ENCODE peak calls at places on chromosomes 12 and 14, in seven cellular contexts. One of them, this sample, is unnamed.
A peak's percentile ranks its signal among the peaks of the same experiment; 100 is the strongest.

GRCh38 chr14:100591453-100592371 is 4.5 kb upstream of the BEGAIN start:
- DNase-seq in trophoblast cell: no peak
- DNase-seq in SJSA1: no peak
- DNase-seq in PC-3: no peak
- DNase-seq in pancreas: no peak
- DNase-seq in cardiac muscle cell: no peak
- DNase-seq in suprapubic skin: no peak
- DNase-seq in this sample: no peak

GRCh38 chr12:53096761-53097160 is 706 bp upstream of the IGFBP6 start:
- DNase-seq in trophoblast cell: no peak
- DNase-seq in SJSA1: no peak
- DNase-seq in PC-3: no peak
- DNase-seq in pancreas: no peak
- DNase-seq in cardiac muscle cell: no peak
- DNase-seq in suprapubic skin: peak; percentile 57
- DNase-seq in this sample: no peak

GRCh38 chr12:25236190-25236589 is 14.5 kb downstream of the KRAS start:
- DNase-seq in trophoblast cell: no peak
- DNase-seq in SJSA1: no peak
- DNase-seq in PC-3: no peak
- DNase-seq in pancreas: no peak
- DNase-seq in cardiac muscle cell: no peak
- DNase-seq in suprapubic skin: no peak
- DNase-seq in this sample: no peak

GRCh38 chr12:15910864-15911696 is at the start of gene DERA:
- DNase-seq in trophoblast cell: peak; percentile 74
- DNase-seq in SJSA1: peak; percentile 78
- DNase-seq in PC-3: peak; percentile 78
- DNase-seq in pancreas: peak; percentile 85
- DNase-seq in cardiac muscle cell: peak; percentile 87
- DNase-seq in suprapubic skin: peak; percentile 86
- DNase-seq in this sample: peak; percentile 94

GRCh38 chr12:50581226-50582184 is 76.7 kb downstream of the DIP2B start:
- DNase-seq in trophoblast cell: peak; percentile 76
- DNase-seq in SJSA1: peak; percentile 58
- DNase-seq in PC-3: peak; percentile 84
- DNase-seq in pancreas: no peak
- DNase-seq in cardiac muscle cell: no peak
- DNase-seq in suprapubic skin: no peak
- DNase-seq in this sample: no peak

GRCh38 chr12:72346331-72346944 is 74.3 kb downstream of the TRHDE start:
- DNase-seq in trophoblast cell: peak; percentile 12
- DNase-seq in SJSA1: peak; percentile 60
- DNase-seq in PC-3: peak; percentile 93
- DNase-seq in pancreas: peak; percentile 83
- DNase-seq in cardiac muscle cell: peak; percentile 87
- DNase-seq in suprapubic skin: no peak
- DNase-seq in this sample: peak; percentile 75

GRCh38 chr14:72608391-72609204 is 285.3 kb downstream of the DPF3 start:
- DNase-seq in trophoblast cell: peak; percentile 55
- DNase-seq in SJSA1: peak; percentile 85
- DNase-seq in PC-3: peak; percentile 95
- DNase-seq in pancreas: no peak
- DNase-seq in cardiac muscle cell: no peak
- DNase-seq in suprapubic skin: no peak
- DNase-seq in this sample: no peak

GRCh38 chr14:95499354-95499750 is 17.1 kb downstream of the SYNE3 start:
- DNase-seq in trophoblast cell: peak; percentile 23
- DNase-seq in SJSA1: no peak
- DNase-seq in PC-3: no peak
- DNase-seq in pancreas: no peak
- DNase-seq in cardiac muscle cell: no peak
- DNase-seq in suprapubic skin: no peak
- DNase-seq in this sample: peak; percentile 61

GRCh38 chr14:72686832-72687231 is 207.1 kb downstream of the DPF3 start:
- DNase-seq in trophoblast cell: no peak
- DNase-seq in SJSA1: no peak
- DNase-seq in PC-3: no peak
- DNase-seq in pancreas: no peak
- DNase-seq in cardiac muscle cell: no peak
- DNase-seq in suprapubic skin: no peak
- DNase-seq in this sample: no peak

GRCh38 chr14:61587397-61587713 is 108.0 kb upstream of the HIF1A start:
- DNase-seq in trophoblast cell: no peak
- DNase-seq in SJSA1: no peak
- DNase-seq in PC-3: no peak
- DNase-seq in pancreas: no peak
- DNase-seq in cardiac muscle cell: no peak
- DNase-seq in suprapubic skin: no peak
- DNase-seq in this sample: no peak

GRCh38 chr14:67820428-67820881 is 876 bp downstream of the RAD51B start:
- DNase-seq in trophoblast cell: peak; percentile 42
- DNase-seq in SJSA1: no peak
- DNase-seq in PC-3: peak; percentile 13
- DNase-seq in pancreas: no peak
- DNase-seq in cardiac muscle cell: no peak
- DNase-seq in suprapubic skin: no peak
- DNase-seq in this sample: peak; percentile 17

GRCh38 chr12:122137229-122137628 is 36.8 kb downstream of the IL31 start:
- DNase-seq in trophoblast cell: no peak
- DNase-seq in SJSA1: no peak
- DNase-seq in PC-3: no peak
- DNase-seq in pancreas: no peak
- DNase-seq in cardiac muscle cell: peak; percentile 38
- DNase-seq in suprapubic skin: no peak
- DNase-seq in this sample: no peak
- H3K36me3 ChIP-seq in trophoblast cell: peaks cover 41% of the 10 kb centered on the region
- H3K36me3 ChIP-seq in SJSA1: peaks cover 78% of the 10 kb centered on the region
- H3K36me3 ChIP-seq in PC-3: peaks cover 32% of the 10 kb centered on the region
- H3K36me3 ChIP-seq in pancreas: peaks cover 53% of the 10 kb centered on the region
- H3K36me3 ChIP-seq in cardiac muscle cell: no peaks in the 10 kb centered on the region
- H3K36me3 ChIP-seq in suprapubic skin: peaks cover 79% of the 10 kb centered on the region
- H3K36me3 ChIP-seq in this sample: no peaks in the 10 kb centered on the region

GRCh38 chr14:51002406-51002984 is 58.2 kb upstream of the PYGL start:
- DNase-seq in trophoblast cell: no peak
- DNase-seq in SJSA1: no peak
- DNase-seq in PC-3: no peak
- DNase-seq in pancreas: no peak
- DNase-seq in cardiac muscle cell: no peak
- DNase-seq in suprapubic skin: no peak
- DNase-seq in this sample: no peak

GRCh38 chr14:51000566-51000965 is 56.3 kb upstream of the PYGL start:
- DNase-seq in trophoblast cell: peak; percentile 81
- DNase-seq in SJSA1: no peak
- DNase-seq in PC-3: no peak
- DNase-seq in pancreas: no peak
- DNase-seq in cardiac muscle cell: no peak
- DNase-seq in suprapubic skin: no peak
- DNase-seq in this sample: no peak

GRCh38 chr14:50998612-50999011 is 54.3 kb upstream of the PYGL start:
- DNase-seq in trophoblast cell: no peak
- DNase-seq in SJSA1: no peak
- DNase-seq in PC-3: no peak
- DNase-seq in pancreas: no peak
- DNase-seq in cardiac muscle cell: no peak
- DNase-seq in suprapubic skin: no peak
- DNase-seq in this sample: no peak

GRCh38 chr14:50997712-50998111 is 53.4 kb upstream of the PYGL start:
- DNase-seq in trophoblast cell: peak; percentile 75
- DNase-seq in SJSA1: no peak
- DNase-seq in PC-3: no peak
- DNase-seq in pancreas: no peak
- DNase-seq in cardiac muscle cell: peak; percentile 20
- DNase-seq in suprapubic skin: no peak
- DNase-seq in this sample: no peak

DNA sequence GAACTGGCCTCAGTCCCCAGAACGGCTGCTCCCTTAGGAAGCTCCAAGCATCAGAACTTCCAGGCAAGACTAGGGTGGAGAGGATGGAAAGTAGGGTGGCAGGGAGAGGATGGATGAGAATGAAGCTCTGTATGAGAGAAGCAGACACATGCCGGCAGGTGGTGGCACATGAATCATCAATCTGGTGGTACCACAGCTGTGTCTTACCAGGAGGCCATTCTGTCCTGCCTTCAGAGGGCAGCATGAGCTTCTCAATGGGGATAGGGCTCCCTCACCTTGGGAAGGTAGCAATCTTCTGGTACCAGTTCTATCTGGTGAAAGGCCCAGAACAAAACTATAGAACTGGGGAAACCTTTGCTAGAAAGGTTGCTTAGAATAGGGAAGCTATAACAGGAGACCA is 55.4 kb upstream of the PYGL start:
- DNase-seq in trophoblast cell: no peak
- DNase-seq in SJSA1: no peak
- DNase-seq in PC-3: peak; percentile 33
- DNase-seq in pancreas: no peak
- DNase-seq in cardiac muscle cell: no peak
- DNase-seq in suprapubic skin: no peak
- DNase-seq in this sample: no peak
- H3K4me1 ChIP-seq in trophoblast cell: peaks cover 10% of the 10 kb centered on the region
- H3K4me1 ChIP-seq in SJSA1: peaks cover under 1% of the 10 kb centered on the region
- H3K4me1 ChIP-seq in PC-3: peaks cover 13% of the 10 kb centered on the region
- H3K4me1 ChIP-seq in pancreas: no peaks in the 10 kb centered on the region
- H3K4me1 ChIP-seq in cardiac muscle cell: peaks cover 21% of the 10 kb centered on the region
- H3K4me1 ChIP-seq in suprapubic skin: peaks cover under 1% of the 10 kb centered on the region
- H3K4me1 ChIP-seq in this sample: peaks cover under 1% of the 10 kb centered on the region

GRCh38 chr12:7859552-7859951 is 13.2 kb downstream of the SLC2A14 start:
- DNase-seq in trophoblast cell: no peak
- DNase-seq in SJSA1: no peak
- DNase-seq in PC-3: no peak
- DNase-seq in pancreas: no peak
- DNase-seq in cardiac muscle cell: no peak
- DNase-seq in suprapubic skin: no peak
- DNase-seq in this sample: peak; percentile 7
- H3K36me3 ChIP-seq in trophoblast cell: no peaks in the 10 kb centered on the region
- H3K36me3 ChIP-seq in SJSA1: no peaks in the 10 kb centered on the region
- H3K36me3 ChIP-seq in PC-3: no peaks in the 10 kb centered on the region
- H3K36me3 ChIP-seq in pancreas: no peaks in the 10 kb centered on the region
- H3K36me3 ChIP-seq in cardiac muscle cell: no peaks in the 10 kb centered on the region
- H3K36me3 ChIP-seq in suprapubic skin: no peaks in the 10 kb centered on the region
- H3K36me3 ChIP-seq in this sample: peaks cover 5% of the 10 kb centered on the region

GRCh38 chr12:32535260-32535999 is 136.1 kb downstream of the FGD4 start:
- DNase-seq in trophoblast cell: no peak
- DNase-seq in SJSA1: peak; percentile 69
- DNase-seq in PC-3: peak; percentile 48
- DNase-seq in pancreas: peak; percentile 89
- DNase-seq in cardiac muscle cell: peak; percentile 87
- DNase-seq in suprapubic skin: peak; percentile 83
- DNase-seq in this sample: no peak

GRCh38 chr12:32534698-32535097 is 135.3 kb downstream of the FGD4 start:
- DNase-seq in trophoblast cell: no peak
- DNase-seq in SJSA1: no peak
- DNase-seq in PC-3: no peak
- DNase-seq in pancreas: no peak
- DNase-seq in cardiac muscle cell: no peak
- DNase-seq in suprapubic skin: no peak
- DNase-seq in this sample: no peak

GRCh38 chr12:32532415-32532814 is 133.1 kb downstream of the FGD4 start:
- DNase-seq in trophoblast cell: no peak
- DNase-seq in SJSA1: no peak
- DNase-seq in PC-3: no peak
- DNase-seq in pancreas: no peak
- DNase-seq in cardiac muscle cell: no peak
- DNase-seq in suprapubic skin: no peak
- DNase-seq in this sample: no peak

GRCh38 chr12:32533971-32534590 is 134.7 kb downstream of the FGD4 start:
- DNase-seq in trophoblast cell: peak; percentile 17
- DNase-seq in SJSA1: peak; percentile 76
- DNase-seq in PC-3: peak; percentile 43
- DNase-seq in pancreas: peak; percentile 68
- DNase-seq in cardiac muscle cell: peak; percentile 67
- DNase-seq in suprapubic skin: no peak
- DNase-seq in this sample: peak; percentile 88

GRCh38 chr12:32532951-32533350 is 133.6 kb downstream of the FGD4 start:
- DNase-seq in trophoblast cell: no peak
- DNase-seq in SJSA1: no peak
- DNase-seq in PC-3: no peak
- DNase-seq in pancreas: no peak
- DNase-seq in cardiac muscle cell: no peak
- DNase-seq in suprapubic skin: no peak
- DNase-seq in this sample: no peak
- H3K4me1 ChIP-seq in trophoblast cell: no peaks in the 10 kb centered on the region
- H3K4me1 ChIP-seq in SJSA1: peaks cover 4% of the 10 kb centered on the region
- H3K4me1 ChIP-seq in PC-3: peaks cover 15% of the 10 kb centered on the region
- H3K4me1 ChIP-seq in pancreas: peaks cover 30% of the 10 kb centered on the region
- H3K4me1 ChIP-seq in cardiac muscle cell: peaks cover 25% of the 10 kb centered on the region
- H3K4me1 ChIP-seq in suprapubic skin: peaks cover 29% of the 10 kb centered on the region
- H3K4me1 ChIP-seq in this sample: peaks cover 46% of the 10 kb centered on the region

DNA sequence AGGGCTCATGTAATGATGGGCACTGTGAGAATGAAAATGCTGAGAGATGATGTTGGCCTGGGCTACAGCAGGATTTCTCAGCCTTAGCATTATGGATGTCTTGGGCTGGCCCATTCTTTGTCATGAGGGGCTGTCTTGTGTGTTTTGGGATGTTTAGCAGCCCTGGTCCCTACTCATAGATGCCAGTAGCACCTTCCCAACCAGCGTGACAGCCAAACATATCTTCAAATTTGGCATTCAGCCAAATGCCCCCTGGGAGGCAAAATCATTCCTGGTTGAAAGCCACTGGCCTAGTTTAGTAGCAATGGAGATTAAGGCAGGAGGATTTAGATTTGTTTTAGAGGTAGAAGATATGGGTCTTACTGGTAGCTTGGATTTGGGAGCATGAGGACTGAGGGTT is 26.6 kb downstream of the UBE3B start:
- DNase-seq in trophoblast cell: no peak
- DNase-seq in SJSA1: no peak
- DNase-seq in PC-3: no peak
- DNase-seq in pancreas: no peak
- DNase-seq in cardiac muscle cell: no peak
- DNase-seq in suprapubic skin: no peak
- DNase-seq in this sample: no peak
- H3K36me3 ChIP-seq in trophoblast cell: peaks cover 56% of the 10 kb centered on the region
- H3K36me3 ChIP-seq in SJSA1: peaks cover 64% of the 10 kb centered on the region
- H3K36me3 ChIP-seq in PC-3: peaks cover 37% of the 10 kb centered on the region
- H3K36me3 ChIP-seq in pancreas: peaks cover 30% of the 10 kb centered on the region
- H3K36me3 ChIP-seq in cardiac muscle cell: peaks cover 88% of the 10 kb centered on the region
- H3K36me3 ChIP-seq in suprapubic skin: peaks cover 100% of the 10 kb centered on the region
- H3K36me3 ChIP-seq in this sample: peaks cover 3% of the 10 kb centered on the region

DNA sequence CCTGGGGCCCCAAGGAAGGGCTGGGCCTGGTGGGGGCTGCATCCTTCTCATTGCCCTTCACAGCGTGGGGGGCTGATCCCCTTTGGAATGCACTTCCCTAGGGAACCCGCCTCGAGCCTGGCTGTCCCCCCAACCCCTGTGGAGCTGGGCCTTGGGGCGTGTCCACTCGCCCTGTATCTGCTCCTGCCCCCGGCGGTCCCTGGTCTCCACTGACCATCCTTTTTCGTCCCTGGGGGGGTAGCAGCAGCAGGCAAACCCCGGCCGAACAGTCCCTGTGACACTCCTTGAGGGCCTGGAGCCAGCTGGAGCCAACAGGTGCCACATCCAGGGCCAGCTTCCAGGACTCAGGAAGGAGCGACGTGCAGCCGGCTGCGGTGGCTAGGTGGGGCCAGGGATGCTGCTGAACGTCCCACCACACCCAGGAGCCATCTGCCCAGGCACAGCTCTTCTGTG is 9.4 kb upstream of the GPR132 start:
- DNase-seq in trophoblast cell: no peak
- DNase-seq in SJSA1: no peak
- DNase-seq in PC-3: no peak
- DNase-seq in pancreas: no peak
- DNase-seq in cardiac muscle cell: no peak
- DNase-seq in suprapubic skin: peak; percentile 78
- DNase-seq in this sample: no peak
- H3K4me1 ChIP-seq in trophoblast cell: peaks cover 10% of the 10 kb centered on the region
- H3K4me1 ChIP-seq in SJSA1: peaks cover 5% of the 10 kb centered on the region
- H3K4me1 ChIP-seq in PC-3: no peaks in the 10 kb centered on the region
- H3K4me1 ChIP-seq in pancreas: no peaks in the 10 kb centered on the region
- H3K4me1 ChIP-seq in cardiac muscle cell: peaks cover 4% of the 10 kb centered on the region
- H3K4me1 ChIP-seq in suprapubic skin: peaks cover 37% of the 10 kb centered on the region
- H3K4me1 ChIP-seq in this sample: peaks cover 11% of the 10 kb centered on the region

GRCh38 chr14:68894802-68895201 is 84.3 kb downstream of the ACTN1 start:
- DNase-seq in trophoblast cell: no peak
- DNase-seq in SJSA1: no peak
- DNase-seq in PC-3: no peak
- DNase-seq in pancreas: no peak
- DNase-seq in cardiac muscle cell: no peak
- DNase-seq in suprapubic skin: no peak
- DNase-seq in this sample: no peak
- H3K36me3 ChIP-seq in trophoblast cell: peaks cover 88% of the 10 kb centered on the region
- H3K36me3 ChIP-seq in SJSA1: peaks cover 98% of the 10 kb centered on the region
- H3K36me3 ChIP-seq in PC-3: peaks cover 93% of the 10 kb centered on the region
- H3K36me3 ChIP-seq in pancreas: peaks cover 12% of the 10 kb centered on the region
- H3K36me3 ChIP-seq in cardiac muscle cell: peaks cover 21% of the 10 kb centered on the region
- H3K36me3 ChIP-seq in suprapubic skin: peaks cover 69% of the 10 kb centered on the region
- H3K36me3 ChIP-seq in this sample: peaks cover 4% of the 10 kb centered on the region